ENCODE peak calls at places on chromosome 21, in seven cellular contexts. N, V, T, H, M, O and D are unnamed samples.

GRCh38 chr21:17829472-17829871 is 10.3 kb upstream of the C21orf91 start:
- DNase-seq in M (no peak), V (peak; percentile 32), O (no peak), T (no peak), H (no peak), N (no peak), D (peak; percentile 15)

GRCh38 chr21:9837946-9838801 is 683.2 kb upstream of the TPTE start:
- DNase-seq in H (no peak), V (no peak), M (peak; percentile 83), N (no peak), O (no peak), T (peak; percentile 53), D (no peak)

GRCh38 chr21:38229260-38229877 is 27.4 kb upstream of the KCNJ15 start:
- DNase-seq in N (no peak), V (peak; percentile 22), O (no peak), M (no peak), H (no peak), T (no peak), D (no peak)

GRCh38 chr21:15682977-15683376 is 46.8 kb upstream of the USP25 start:
- DNase-seq in T (no peak), N (no peak), V (peak; percentile 47), O (no peak), H (no peak), M (no peak), D (peak; percentile 35)

GRCh38 chr21:18340387-18340942 is 63.1 kb downstream of the TMPRSS15 start:
- DNase-seq in V (peak; percentile 7), H (no peak), M (no peak), O (no peak), T (no peak), N (no peak), D (peak; percentile 57)

GRCh38 chr21:31103571-31104265 is 65.4 kb upstream of the KRTAP19-8 start:
- DNase-seq in H (no peak), M (no peak), O (no peak), T (no peak), N (no peak), V (no peak), D (no peak)

GRCh38 chr21:31713973-31714740 is 17.8 kb downstream of the SCAF4 start:
- DNase-seq in T (no peak), O (no peak), V (no peak), M (no peak), N (no peak), H (no peak), D (no peak)

GRCh38 chr21:38254970-38255369 is 1.8 kb upstream of the KCNJ15 start:
- DNase-seq in N (no peak), M (no peak), H (no peak), V (no peak), T (no peak), O (no peak), D (no peak)

GRCh38 chr21:27026501-27026900 is 59.6 kb upstream of the ADAMTS5 start:
- DNase-seq in M (no peak), H (no peak), V (no peak), N (no peak), T (no peak), O (no peak), D (no peak)

GRCh38 chr21:22456241-22456640 is 1458.0 kb downstream of the NCAM2 start:
- DNase-seq in N (no peak), M (no peak), O (no peak), V (no peak), T (no peak), H (no peak), D (no peak)

GRCh38 chr21:30779269-30779668 is 24.0 kb upstream of the KRTAP21-1 start:
- DNase-seq in N (no peak), T (no peak), V (no peak), H (no peak), M (no peak), O (no peak), D (no peak)

GRCh38 chr21:36330904-36331303 is 10.9 kb downstream of the MORC3 start:
- DNase-seq in M (no peak), H (peak; percentile 41), O (no peak), T (no peak), N (peak; percentile 51), V (peak; percentile 69), D (peak; percentile 49)

GRCh38 chr21:26850116-26850643 is 5.0 kb upstream of the ADAMTS1 start:
- DNase-seq in T (no peak), V (peak; percentile 75), M (no peak), N (peak; percentile 36), H (no peak), O (no peak), D (peak; percentile 81)

GRCh38 chr21:32468567-32469175 is 56.2 kb downstream of the EVA1C start:
- DNase-seq in M (no peak), T (no peak), O (no peak), H (no peak), V (no peak), N (no peak), D (no peak)

GRCh38 chr21:17542371-17542992 is 29.6 kb downstream of the CXADR start:
- DNase-seq in M (no peak), H (no peak), T (no peak), V (peak; percentile 62), O (no peak), N (peak; percentile 94), D (peak; percentile 46)

GRCh38 chr21:32529679-32530078 is 55.6 kb downstream of the TCP10L start:
- DNase-seq in M (peak; percentile 38), O (no peak), N (no peak), V (no peak), T (no peak), H (no peak), D (no peak)

GRCh38 chr21:14482165-14482564 is 64.0 kb downstream of the SAMSN1 start:
- DNase-seq in N (no peak), V (no peak), O (no peak), H (no peak), T (no peak), M (no peak), D (no peak)

GRCh38 chr21:21412096-21412495 is 413.9 kb downstream of the NCAM2 start:
- DNase-seq in O (no peak), T (no peak), M (no peak), V (no peak), H (no peak), N (no peak), D (no peak)

GRCh38 chr21:36640260-36641244 is 58.4 kb upstream of the SIM2 start:
- DNase-seq in M (no peak), H (no peak), V (no peak), T (no peak), N (no peak), O (no peak), D (no peak)

GRCh38 chr21:34983680-34984086 is 65.4 kb downstream of the RUNX1 start:
- DNase-seq in O (no peak), V (peak; percentile 43), H (no peak), M (no peak), N (no peak), T (no peak), D (peak; percentile 60)
- H3K4me3 ChIP-seq in O (no peak overlapping the region), V (no peak overlapping the region), H (no peak overlapping the region), M (no peak overlapping the region), N (no peak overlapping the region), T (no peak overlapping the region), D (no peak overlapping the region)

GRCh38 chr21:46144464-46145070 is 10.8 kb downstream of the FTCD start:
- DNase-seq in N (no peak), M (no peak), H (no peak), O (no peak), V (no peak), T (no peak), D (no peak)

GRCh38 chr21:46148106-46148505 is 7.3 kb downstream of the FTCD start:
- DNase-seq in V (no peak), H (no peak), N (no peak), O (no peak), T (no peak), M (no peak), D (no peak)

GRCh38 chr21:46146856-46147255 is 8.5 kb downstream of the FTCD start:
- DNase-seq in H (no peak), O (no peak), T (no peak), M (no peak), V (no peak), N (no peak), D (no peak)

GRCh38 chr21:46145159-46145839 is 10.1 kb downstream of the FTCD start:
- DNase-seq in H (no peak), V (no peak), T (no peak), O (no peak), N (no peak), M (no peak), D (no peak)

GRCh38 chr21:46145840-46146691 is 9.3 kb downstream of the FTCD start:
- DNase-seq in V (no peak), N (no peak), T (peak; percentile 39), H (no peak), M (no peak), O (no peak), D (no peak)
- TF ChIP-seq CTCF in V (no peak), N (no peak), T (no peak), H (no peak), M (no peak), O (no peak), D (no peak)

GRCh38 chr21:41764558-41765392 is 2.1 kb downstream of the RIPK4 start:
- DNase-seq in N (peak; percentile 82), O (no peak), H (no peak), M (no peak), T (no peak), V (no peak), D (no peak)

GRCh38 chr21:41765393-41765950 is 1.4 kb downstream of the RIPK4 start:
- DNase-seq in T (no peak), V (no peak), O (no peak), N (no peak), M (no peak), H (no peak), D (no peak)

GRCh38 chr21:41762753-41763152 is 4.1 kb downstream of the RIPK4 start:
- DNase-seq in V (no peak), N (no peak), O (no peak), T (no peak), M (no peak), H (no peak), D (no peak)

GRCh38 chr21:41763398-41763931 is 3.4 kb downstream of the RIPK4 start:
- DNase-seq in H (peak; percentile 5), O (no peak), M (no peak), N (no peak), V (no peak), T (no peak), D (no peak)

GRCh38 chr21:41763996-41764395 is 2.9 kb downstream of the RIPK4 start:
- DNase-seq in V (no peak), H (no peak), N (no peak), T (no peak), M (no peak), O (no peak), D (no peak)
- H3K4me3 ChIP-seq in V (no peak overlapping the region), H (no peak overlapping the region), N (peak overlapping the region; percentile 80), T (no peak overlapping the region), M (peak overlapping the region; percentile 22), O (no peak overlapping the region), D (no peak overlapping the region)

GRCh38 chr21:19529031-19529430 is 1125.4 kb upstream of the TMPRSS15 start:
- DNase-seq in V (no peak), H (no peak), M (no peak), N (no peak), O (no peak), T (no peak), D (no peak)

GRCh38 chr21:19522384-19522783 is 1118.8 kb upstream of the TMPRSS15 start:
- DNase-seq in O (no peak), H (no peak), N (no peak), V (no peak), M (no peak), T (no peak), D (no peak)

GRCh38 chr21:19523066-19523465 is 1119.5 kb upstream of the TMPRSS15 start:
- DNase-seq in N (no peak), T (no peak), H (no peak), O (no peak), V (no peak), M (no peak), D (no peak)

GRCh38 chr21:19523731-19524130 is 1120.1 kb upstream of the TMPRSS15 start:
- DNase-seq in H (no peak), N (no peak), T (no peak), M (no peak), V (no peak), O (peak; percentile 9), D (peak; percentile 7)
- TF ChIP-seq CTCF in H (no peak), N (no peak), T (no peak), M (no peak), V (no peak), O (no peak), D (no peak)